ENCODE peak calls at places on chromosomes 16 and 17, in nine cellular contexts. U is aorta; M is left lung; F is endothelial cell of umbilical vein; K is H1; B is hepatocyte; D is effector memory CD4-positive, alpha-beta T cell; R is CD8-positive, alpha-beta T cell; X is HepG2. E is an unnamed sample.

GRCh38 chr17:77107506-77108433 is 33.0 kb upstream of the SEC14L1 start:
- DNase-seq in U (no peak), K (no peak), B (no peak), D (no peak), R (peak; percentile 33), X (no peak), M (no peak), F (no peak), E (no peak)

GRCh38 chr17:42809250-42809649 is 10.6 kb downstream of the CNTD1 start:
- DNase-seq in M (no peak), U (peak; percentile 50), F (no peak), D (no peak), B (no peak), X (no peak), R (no peak), K (no peak), E (no peak)

GRCh38 chr16:58114827-58115825 is 14.1 kb downstream of the CFAP20 start:
- DNase-seq in K (no peak), X (no peak), D (no peak), B (peak; percentile 58), M (no peak), F (no peak), U (no peak), R (no peak), E (no peak)

GRCh38 chr17:81889602-81890001 is 1.8 kb downstream of the ALYREF start:
- DNase-seq in U (no peak), D (no peak), M (no peak), X (no peak), R (no peak), B (peak; percentile 2), K (no peak), F (no peak), E (no peak)

GRCh38 chr17:80187090-80187489 is 17.3 kb downstream of the CARD14 start:
- DNase-seq in M (no peak), D (no peak), R (no peak), F (no peak), X (no peak), U (no peak), B (no peak), K (no peak), E (no peak)

GRCh38 chr17:1561420-1562177 is 993 bp downstream of the PITPNA start:
- DNase-seq in B (peak; percentile 73), X (no peak), D (no peak), M (peak; percentile 86), U (no peak), F (peak; percentile 24), K (no peak), R (peak; percentile 20), E (peak; percentile 55)

GRCh38 chr17:70195091-70195490 is 25.8 kb downstream of the KCNJ2 start:
- DNase-seq in X (no peak), R (no peak), D (no peak), B (no peak), M (no peak), K (no peak), F (no peak), U (no peak), E (no peak)

GRCh38 chr16:26816885-26817571 is 249.7 kb upstream of the C16orf82 start:
- DNase-seq in D (no peak), U (no peak), B (no peak), F (no peak), R (no peak), M (no peak), K (no peak), X (no peak), E (no peak)

GRCh38 chr16:69651217-69651616 is 75.1 kb downstream of the NQO1 start:
- DNase-seq in R (no peak), B (no peak), X (no peak), U (no peak), F (no peak), D (no peak), K (no peak), M (no peak), E (no peak)

GRCh38 chr17:56290486-56291118 is 137.3 kb downstream of the ANKFN1 start:
- DNase-seq in R (no peak), U (no peak), B (no peak), K (no peak), F (peak; percentile 26), D (no peak), M (no peak), X (no peak), E (no peak)

GRCh38 chr17:56112086-56112485 is 41.2 kb upstream of the ANKFN1 start:
- DNase-seq in K (no peak), F (no peak), U (no peak), R (no peak), D (no peak), M (no peak), B (peak; percentile 2), X (no peak), E (no peak)

GRCh38 chr17:27523712-27524111 is 67.5 kb downstream of the KSR1 start:
- DNase-seq in D (no peak), K (no peak), R (no peak), M (no peak), X (no peak), U (no peak), B (no peak), F (no peak), E (no peak)

DNA sequence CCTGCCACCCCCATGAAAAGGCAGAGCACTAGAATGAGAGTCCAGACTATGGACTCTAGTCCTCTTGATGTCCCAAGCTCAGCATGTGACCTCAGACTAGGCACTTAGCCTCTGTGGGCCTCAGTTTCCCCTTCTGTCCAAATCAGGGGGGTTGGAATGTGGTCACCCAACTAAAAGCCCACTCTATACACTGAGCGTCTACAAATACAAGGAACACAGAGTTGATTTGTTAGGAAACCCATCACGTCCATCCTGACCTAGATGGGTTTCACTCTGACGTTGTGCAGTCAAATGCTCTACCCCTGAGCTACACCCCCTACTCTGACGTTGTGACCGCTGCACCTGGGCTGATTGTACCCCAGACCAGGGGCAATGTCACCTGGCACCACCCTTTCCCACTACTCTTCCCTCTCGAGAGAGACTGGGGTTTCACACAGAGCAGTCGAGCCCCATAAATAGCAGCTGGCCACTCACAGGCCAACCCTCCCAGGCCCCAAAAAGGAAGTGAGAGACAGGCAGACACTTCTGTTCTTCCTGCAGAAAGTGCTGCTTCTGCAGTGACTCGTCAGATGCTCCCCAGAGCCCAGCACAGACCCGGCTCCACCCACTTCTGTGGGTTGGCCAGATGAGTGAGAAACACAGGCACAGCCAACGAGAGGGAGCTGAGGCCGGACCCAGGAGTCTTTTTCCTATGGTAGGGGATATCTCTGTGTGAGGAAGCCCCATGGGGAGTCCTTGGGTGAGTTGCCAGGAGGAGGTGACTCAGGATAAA is 16.1 kb upstream of the TNFRSF13B start:
- DNase-seq in F (no peak), M (peak; percentile 88), B (peak; percentile 67), R (peak; percentile 33), K (no peak), D (peak; percentile 20), U (peak; percentile 91), X (no peak), E (peak; percentile 51)
- H3K27ac ChIP-seq in F (no peak overlapping the region), M (peak overlapping the region; percentile 53), B (peak overlapping the region; percentile 48), R (no peak overlapping the region), K (no peak overlapping the region), D (peak overlapping the region; percentile 51), U (no peak overlapping the region), X (no peak overlapping the region), E (peak overlapping the region; percentile 63)

GRCh38 chr17:67443931-67444597 is 67.0 kb downstream of the PITPNC1 start:
- DNase-seq in U (no peak), K (no peak), R (no peak), B (no peak), F (peak; percentile 81), D (no peak), M (no peak), X (no peak), E (no peak)
- H3K27ac ChIP-seq in U (no peak overlapping the region), K (no peak overlapping the region), R (no peak overlapping the region), B (no peak overlapping the region), F (no peak overlapping the region), D (no peak overlapping the region), M (peak overlapping the region; percentile 80), X (no peak overlapping the region), E (no peak overlapping the region)

GRCh38 chr16:61030616-61031015 is 1005.6 kb downstream of the CDH8 start:
- DNase-seq in R (no peak), D (no peak), X (no peak), F (no peak), K (no peak), M (no peak), U (no peak), B (no peak), E (no peak)
- H3K27ac ChIP-seq in R (no peak overlapping the region), D (no peak overlapping the region), X (no peak overlapping the region), F (no peak overlapping the region), K (no peak overlapping the region), M (no peak overlapping the region), U (no peak overlapping the region), B (no peak overlapping the region), E (no peak overlapping the region)

GRCh38 chr17:7557825-7558543 is 566 bp upstream of the TNFSF13 start:
- DNase-seq in X (peak; percentile 52), M (peak; percentile 99), U (peak; percentile 94), R (no peak), D (no peak), K (no peak), F (peak; percentile 89), B (peak; percentile 81), E (peak; percentile 74)
- H3K27ac ChIP-seq in X (peak overlapping the region; percentile 55), M (peak overlapping the region; percentile 97), U (peak overlapping the region; percentile 93), R (no peak overlapping the region), D (no peak overlapping the region), K (peak overlapping the region; percentile 21), F (peak overlapping the region; percentile 70), B (peak overlapping the region; percentile 92), E (peak overlapping the region; percentile 83)

DNA sequence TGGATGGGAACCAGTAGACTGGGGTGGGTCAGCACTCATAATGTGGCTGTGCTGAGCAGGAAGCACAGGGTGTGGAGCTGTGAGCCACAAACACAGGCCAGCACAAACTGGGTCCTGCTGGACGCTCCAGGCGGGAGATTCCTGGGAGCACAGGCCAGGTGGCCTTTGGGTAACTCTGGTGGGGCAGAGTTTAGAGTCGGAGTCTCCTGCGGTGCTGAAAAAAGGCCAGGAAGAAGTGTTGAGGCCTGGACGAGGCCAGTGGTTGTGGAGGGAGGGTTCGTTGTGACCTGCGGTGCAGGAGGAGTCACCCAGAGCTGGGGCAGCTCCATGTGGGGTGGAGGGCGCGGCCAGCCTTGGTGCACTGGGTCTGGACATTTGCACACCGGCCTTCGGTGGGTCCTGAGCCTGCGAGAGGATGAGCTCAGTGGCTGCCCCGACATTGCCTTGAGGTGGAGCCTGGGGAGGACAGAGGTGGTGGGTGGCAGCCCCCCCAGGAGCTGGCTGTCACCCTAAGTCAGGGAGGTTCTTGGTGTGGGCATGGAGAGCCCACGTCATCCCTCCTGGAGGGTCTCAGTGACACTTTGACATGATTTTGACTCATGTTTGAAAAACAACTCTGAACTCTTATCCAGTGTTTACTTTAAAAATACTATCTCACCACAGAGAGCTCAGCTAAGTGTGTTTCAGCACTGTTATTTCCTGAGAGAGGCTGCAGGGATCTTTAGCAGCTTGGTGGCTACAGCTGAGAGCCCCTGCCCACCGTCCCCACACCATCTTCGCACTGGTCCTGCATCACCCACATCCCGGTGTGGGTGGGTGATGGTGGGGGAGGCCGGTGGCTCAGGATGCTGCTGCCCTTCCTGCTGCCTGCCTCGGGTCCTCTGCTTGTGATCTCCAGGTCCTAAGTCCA is 98.7 kb downstream of the NPIPB11 start:
- DNase-seq in X (peak; percentile 58), F (no peak), B (no peak), R (no peak), K (no peak), D (no peak), U (no peak), M (peak; percentile 65), E (no peak)
- H3K27ac ChIP-seq in X (no peak overlapping the region), F (no peak overlapping the region), B (peak overlapping the region; percentile 7), R (no peak overlapping the region), K (no peak overlapping the region), D (no peak overlapping the region), U (no peak overlapping the region), M (no peak overlapping the region), E (no peak overlapping the region)